ENCODE peak calls at places on chromosomes 2 and 18, in four cellular contexts. L is mesendoderm, S is NT2/D1, T is colonic mucosa. X is an unnamed sample.

GRCh38 chr2:234989183-234989701 is 37.4 kb downstream of the SH3BP4 start:
- DNase-seq in S (no peak), T (peak), L (no peak), X (no peak)

GRCh38 chr18:52237551-52237950 is 102.4 kb upstream of the DCC start:
- DNase-seq in L (no peak), T (no peak), S (no peak), X (no peak)

GRCh38 chr2:96806468-96807126 is 9.5 kb upstream of the CNNM3 start:
- DNase-seq in S (no peak), T (no peak), L (no peak), X (no peak)

GRCh38 chr2:231483398-231484329 is 19.4 kb upstream of the NCL start:
- DNase-seq in S (no peak), L (no peak), T (no peak), X (no peak)

GRCh38 chr2:159614534-159615186 is 1.7 kb downstream of the BAZ2B start:
- DNase-seq in T (no peak), L (no peak), S (no peak), X (no peak)

GRCh38 chr2:239321596-239322413 is 79.0 kb downstream of the HDAC4 start:
- DNase-seq in L (no peak), T (no peak), S (no peak), X (peak)

GRCh38 chr2:235263205-235264120 is 230.4 kb upstream of the AGAP1 start:
- DNase-seq in L (peak), T (peak), S (no peak), X (no peak)

GRCh38 chr2:230723363-230723762 is 10.7 kb downstream of the CAB39 start:
- DNase-seq in T (no peak), S (no peak), L (peak), X (peak)

GRCh38 chr2:162143969-162144368 is 8.1 kb downstream of the GCG start:
- DNase-seq in S (no peak), T (no peak), L (no peak), X (no peak)

GRCh38 chr18:59207506-59207905 is 12.5 kb upstream of the GRP start:
- DNase-seq in S (no peak), L (no peak), T (no peak), X (no peak)

GRCh38 chr2:173239644-173240043 is 115.0 kb upstream of the CDCA7 start:
- DNase-seq in L (no peak), S (no peak), T (no peak), X (no peak)

GRCh38 chr2:6143812-6144211 is 451.6 kb downstream of the SOX11 start:
- DNase-seq in T (no peak), S (no peak), L (no peak), X (no peak)

GRCh38 chr18:77571743-77572142 is 322.1 kb downstream of the GALR1 start:
- DNase-seq in S (no peak), L (no peak), T (no peak), X (no peak)

GRCh38 chr2:183186296-183186695 is 62.1 kb downstream of the NUP35 start:
- DNase-seq in T (no peak), L (no peak), S (no peak), X (no peak)

GRCh38 chr2:67289921-67290371 is 107.2 kb upstream of the ETAA1 start:
- DNase-seq in S (no peak), T (no peak), L (no peak), X (no peak)
- H3K9ac ChIP-seq in S (no peak), T (no peak), L (no peak), X (no peak)

DNA sequence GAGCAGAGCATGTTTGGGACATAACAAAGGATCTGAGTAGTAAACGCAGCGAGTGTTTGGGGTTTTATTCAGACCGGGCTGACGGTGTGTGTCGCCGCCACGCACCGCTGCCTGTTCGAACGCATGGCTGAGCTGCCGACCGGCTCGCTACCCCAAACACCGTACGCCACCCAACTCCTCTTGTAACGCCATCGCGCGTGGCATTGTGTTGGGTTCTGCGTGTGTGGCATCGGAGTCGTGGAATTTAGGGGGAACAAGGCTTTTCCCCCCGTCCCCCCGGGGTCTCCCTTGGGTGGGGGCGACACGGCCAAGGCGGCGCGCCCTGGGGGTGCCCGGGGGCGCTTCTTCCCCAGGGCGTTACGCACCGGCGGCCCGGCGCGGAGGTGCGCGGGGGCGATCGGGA is 464 bp upstream of the NRP2 start:
- DNase-seq in L (peak), T (no peak), S (no peak), X (no peak)
- H3K9ac ChIP-seq in L (peak), T (no peak), S (peak), X (no peak)

DNA sequence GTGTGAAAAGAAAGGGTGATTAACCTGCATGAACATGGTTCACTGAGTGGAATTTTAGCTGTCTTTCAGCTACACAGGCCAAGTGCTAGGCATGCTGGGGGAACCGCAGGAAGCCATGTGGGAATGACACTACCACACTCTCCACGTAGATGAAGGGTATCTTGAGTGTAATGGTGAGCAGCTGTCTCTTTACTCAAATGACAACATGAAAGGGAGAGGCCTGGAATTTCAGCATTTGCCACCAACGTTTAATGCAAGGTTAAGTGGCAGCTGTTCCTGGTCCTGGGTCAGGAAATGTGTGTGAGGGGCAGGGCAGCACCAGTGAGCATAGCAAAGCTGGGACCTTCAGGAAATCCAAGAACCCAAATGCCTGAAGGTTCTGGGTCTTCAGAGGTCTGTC is 588.4 kb downstream of the SLC4A3 start:
- DNase-seq in L (no peak), T (no peak), S (no peak), X (no peak)
- H3K9ac ChIP-seq in L (no peak), T (no peak), S (no peak), X (no peak)

GRCh38 chr2:38708900-38709321 is 42.2 kb downstream of the SRSF7 start:
- DNase-seq in T (no peak), S (no peak), L (peak), X (no peak)
- H3K9ac ChIP-seq in T (no peak), S (no peak), L (peak), X (no peak)

GRCh38 chr2:47043891-47044239 is 111.2 kb downstream of the STPG4 start:
- DNase-seq in S (no peak), L (no peak), T (no peak), X (no peak)
- H3K9ac ChIP-seq in S (no peak), L (no peak), T (no peak), X (no peak)

GRCh38 chr18:62368100-62368499 is 43.0 kb downstream of the TNFRSF11A start:
- DNase-seq in L (no peak), S (no peak), T (no peak), X (no peak)
- H3K9ac ChIP-seq in L (no peak), S (no peak), T (no peak), X (no peak)

GRCh38 chr2:191151315-191151698 is 513 bp upstream of the STAT4 start:
- DNase-seq in L (no peak), S (no peak), T (no peak), X (no peak)
- H3K9ac ChIP-seq in L (no peak), S (peak), T (no peak), X (peak)

GRCh38 chr2:43424262-43425207 is 171.3 kb downstream of the THADA start:
- DNase-seq in L (no peak), T (no peak), S (no peak), X (no peak)
- H3K9ac ChIP-seq in L (no peak), T (no peak), S (no peak), X (no peak)